ENCODE peak calls at places on chromosomes 16 and 17, in eight cellular contexts. P, B, S, C, H, Y, O and J are unnamed samples.

GRCh38 chr17:75087558-75088453 is at the start of gene SLC16A5:
- DNase-seq in B (peak; percentile 97), O (peak; percentile 72), P (peak; percentile 98), C (peak; percentile 57), S (peak; percentile 65), H (peak; percentile 82), Y (peak; percentile 88), J (peak; percentile 93)

GRCh38 chr17:10871914-10872313 is 34.0 kb upstream of the PIRT start:
- DNase-seq in P (no peak), H (no peak), O (no peak), S (no peak), B (no peak), Y (no peak), C (no peak), J (no peak)

GRCh38 chr17:67156269-67157199 is 88.5 kb downstream of the HELZ start:
- DNase-seq in P (peak; percentile 5), B (no peak), Y (no peak), S (no peak), C (no peak), H (no peak), O (peak; percentile 59), J (no peak)

GRCh38 chr16:20107086-20107485 is 33.4 kb upstream of the GPR139 start:
- DNase-seq in B (no peak), O (no peak), C (no peak), P (no peak), H (no peak), S (no peak), Y (no peak), J (no peak)

GRCh38 chr17:72978593-72979218 is 113.8 kb downstream of the SLC39A11 start:
- DNase-seq in Y (no peak), B (no peak), C (no peak), H (no peak), O (no peak), P (no peak), S (no peak), J (no peak)

GRCh38 chr16:52812945-52813556 is 239.6 kb downstream of the CHD9NB start:
- DNase-seq in H (no peak), Y (no peak), O (peak; percentile 75), P (no peak), C (no peak), B (peak; percentile 13), S (no peak), J (no peak)

GRCh38 chr16:69717066-69717465 is 9.3 kb downstream of the NQO1 start:
- DNase-seq in H (no peak), P (no peak), Y (no peak), B (no peak), O (no peak), S (no peak), C (no peak), J (no peak)

GRCh38 chr17:76384987-76385891 is 830 bp downstream of the SPHK1 start:
- DNase-seq in C (no peak), H (peak; percentile 70), B (peak; percentile 64), S (peak; percentile 36), Y (peak; percentile 81), P (peak; percentile 84), O (peak; percentile 59), J (peak; percentile 79)

GRCh38 chr17:3167574-3167973 is 29.7 kb upstream of the OR1A2 start:
- DNase-seq in O (no peak), C (no peak), H (no peak), S (no peak), Y (no peak), P (no peak), B (no peak), J (no peak)

GRCh38 chr16:17369441-17369951 is 101.3 kb downstream of the XYLT1 start:
- DNase-seq in P (no peak), B (no peak), O (no peak), S (peak; percentile 36), H (no peak), C (no peak), Y (no peak), J (peak; percentile 77)

GRCh38 chr16:20385844-20386832 is 18.4 kb downstream of the PDILT start:
- DNase-seq in S (peak; percentile 55), B (peak; percentile 33), P (peak; percentile 84), H (peak; percentile 69), Y (peak; percentile 81), O (peak; percentile 42), C (peak; percentile 16), J (peak; percentile 56)

GRCh38 chr17:66413564-66414520 is 111.4 kb downstream of the PRKCA start:
- DNase-seq in S (no peak), Y (no peak), P (no peak), O (no peak), B (no peak), C (no peak), H (no peak), J (no peak)

GRCh38 chr17:44769647-44770084 is 10.9 kb downstream of the ADAM11 start:
- DNase-seq in O (no peak), H (no peak), B (no peak), P (no peak), S (no peak), Y (no peak), C (no peak), J (no peak)

GRCh38 chr17:37818689-37819088 is 73.8 kb upstream of the HNF1B start:
- DNase-seq in O (peak; percentile 94), C (no peak), H (no peak), B (no peak), P (no peak), S (no peak), Y (no peak), J (no peak)

GRCh38 chr17:31394544-31394943 is 3.1 kb downstream of the RAB11FIP4 start:
- DNase-seq in H (peak; percentile 49), B (peak; percentile 59), C (no peak), P (peak; percentile 89), O (peak; percentile 45), S (peak; percentile 55), Y (peak; percentile 79), J (peak; percentile 67)

GRCh38 chr16:81550412-81550768 is 105.8 kb downstream of the CMIP start:
- DNase-seq in H (no peak), C (no peak), S (no peak), Y (no peak), O (peak; percentile 51), B (no peak), P (no peak), J (no peak)

GRCh38 chr17:36534881-36535668 is at the start of gene PIGW:
- DNase-seq in O (peak; percentile 83), Y (peak; percentile 96), C (peak; percentile 79), B (peak; percentile 92), P (peak; percentile 98), H (peak; percentile 85), S (peak; percentile 70), J (peak; percentile 94)

GRCh38 chr17:78529871-78530670 is 47.1 kb downstream of the DNAH17 start:
- DNase-seq in S (no peak), C (no peak), B (no peak), P (no peak), O (no peak), Y (no peak), H (no peak), J (no peak)

GRCh38 chr17:9116311-9116820 is 95.1 kb downstream of the NTN1 start:
- DNase-seq in Y (no peak), O (no peak), P (peak; percentile 54), H (no peak), S (no peak), C (no peak), B (no peak), J (no peak)

GRCh38 chr17:48832491-48832890 is 1.7 kb downstream of the CALCOCO2 start:
- DNase-seq in Y (no peak), H (no peak), C (no peak), B (no peak), O (no peak), P (no peak), S (no peak), J (peak; percentile 52)

GRCh38 chr17:48613862-48614694 is 1.0 kb downstream of the HOXB8 start:
- DNase-seq in B (no peak), P (peak; percentile 83), O (no peak), Y (no peak), H (no peak), C (no peak), S (no peak), J (no peak)

GRCh38 chr16:49699718-49700117 is 156.2 kb downstream of the ZNF423 start:
- DNase-seq in B (no peak), H (no peak), S (no peak), O (no peak), C (no peak), Y (no peak), P (no peak), J (no peak)

GRCh38 chr16:49737541-49737940 is 118.4 kb downstream of the ZNF423 start:
- DNase-seq in P (no peak), C (no peak), B (no peak), S (no peak), O (no peak), H (no peak), Y (no peak), J (no peak)

GRCh38 chr17:78343433-78344201 is 16.3 kb downstream of the SOCS3 start:
- DNase-seq in Y (no peak), S (no peak), P (peak; percentile 55), C (no peak), H (no peak), B (peak; percentile 80), O (no peak), J (no peak)

GRCh38 chr16:76913046-76913445 is 277.9 kb upstream of the MON1B start:
- DNase-seq in C (no peak), P (no peak), O (no peak), B (peak; percentile 6), H (no peak), Y (peak; percentile 19), S (no peak), J (no peak)

GRCh38 chr17:64001763-64002529 is 3.8 kb downstream of the PRR29 start:
- DNase-seq in C (no peak), B (no peak), S (no peak), O (peak; percentile 44), Y (no peak), H (no peak), P (peak; percentile 63), J (peak; percentile 71)

GRCh38 chr17:35073991-35074627 is 10.6 kb upstream of the RFFL start:
- DNase-seq in P (no peak), S (no peak), B (peak; percentile 79), O (no peak), C (no peak), Y (no peak), H (no peak), J (no peak)

GRCh38 chr16:72094266-72094610 is 591 bp downstream of the DHX38 start:
- DNase-seq in Y (no peak), O (peak; percentile 3), P (no peak), B (no peak), H (no peak), C (no peak), S (no peak), J (no peak)
- H3K36me3 ChIP-seq in Y (peaks cover 45% of the 10 kb centered on the region), O (peaks cover 16% of the 10 kb centered on the region), P (peaks cover 12% of the 10 kb centered on the region), B (peaks cover 34% of the 10 kb centered on the region), H (no peaks in the 10 kb centered on the region), C (peaks cover 2% of the 10 kb centered on the region), S (peaks cover 54% of the 10 kb centered on the region), J (peaks cover 50% of the 10 kb centered on the region)

GRCh38 chr16:55521792-55522191 is 12.9 kb downstream of the LPCAT2 start:
- DNase-seq in O (no peak), B (no peak), P (no peak), Y (no peak), C (no peak), H (no peak), S (no peak), J (no peak)
- H3K36me3 ChIP-seq in O (no peaks in the 10 kb centered on the region), B (no peaks in the 10 kb centered on the region), P (no peaks in the 10 kb centered on the region), Y (no peaks in the 10 kb centered on the region), C (no peaks in the 10 kb centered on the region), H (no peaks in the 10 kb centered on the region), S (peaks cover 14% of the 10 kb centered on the region), J (no peaks in the 10 kb centered on the region)

GRCh38 chr16:58158137-58158536 is 29.0 kb upstream of the CFAP20 start:
- DNase-seq in C (no peak), Y (no peak), O (no peak), H (no peak), B (no peak), P (no peak), S (no peak), J (no peak)
- H3K36me3 ChIP-seq in C (no peaks in the 10 kb centered on the region), Y (peaks cover 40% of the 10 kb centered on the region), O (peaks cover 3% of the 10 kb centered on the region), H (no peaks in the 10 kb centered on the region), B (peaks cover 23% of the 10 kb centered on the region), P (peaks cover 11% of the 10 kb centered on the region), S (peaks cover 62% of the 10 kb centered on the region), J (peaks cover 45% of the 10 kb centered on the region)

GRCh38 chr17:82942166-82943130 is 102.6 kb upstream of the ZNF750 start:
- DNase-seq in P (no peak), C (no peak), O (no peak), B (no peak), S (no peak), Y (no peak), H (no peak), J (no peak)
- H3K36me3 ChIP-seq in P (peaks cover 36% of the 10 kb centered on the region), C (no peaks in the 10 kb centered on the region), O (peaks cover 20% of the 10 kb centered on the region), B (peaks cover 60% of the 10 kb centered on the region), S (peaks cover 97% of the 10 kb centered on the region), Y (peaks cover 74% of the 10 kb centered on the region), H (no peaks in the 10 kb centered on the region), J (peaks cover 80% of the 10 kb centered on the region)